ENCODE peak calls at places on chromosomes 16 and 17, in four cellular contexts. F is GM20000, C is astrocyte of the cerebellum, S is esophagus squamous epithelium. B is an unnamed sample.

GRCh38 chr17:44608732-44609435 is 47.4 kb upstream of the MEIOC start:
- DNase-seq in F (no peak), C (no peak), S (no peak), B (no peak)

GRCh38 chr16:57889960-57890751 is 80.8 kb downstream of the CNGB1 start:
- DNase-seq in F (no peak), C (no peak), S (no peak), B (no peak)

GRCh38 chr16:1812732-1813163 is 13.9 kb downstream of the HAGH start:
- DNase-seq in F (no peak), C (peak), S (no peak), B (no peak)

GRCh38 chr16:66251406-66252160 is 114.9 kb upstream of the CDH5 start:
- DNase-seq in F (no peak), C (no peak), S (no peak), B (no peak)

GRCh38 chr16:3650631-3651265 is 3.7 kb upstream of the DNASE1 start:
- DNase-seq in F (no peak), C (no peak), S (no peak), B (no peak)

GRCh38 chr16:66049865-66050264 is 316.6 kb upstream of the CDH5 start:
- DNase-seq in F (no peak), C (no peak), S (no peak), B (no peak)

GRCh38 chr17:28219771-28220170 is 99.2 kb upstream of the TMEM97 start:
- DNase-seq in F (no peak), C (no peak), S (no peak), B (no peak)

GRCh38 chr16:600781-601180 is 10.9 kb downstream of the RAB40C start:
- DNase-seq in F (no peak), C (no peak), S (no peak), B (no peak)

GRCh38 chr17:29145289-29146058 is 34.7 kb downstream of the MYO18A start:
- DNase-seq in F (peak), C (peak), S (no peak), B (peak)

GRCh38 chr16:66079671-66080070 is 286.8 kb upstream of the CDH5 start:
- DNase-seq in F (no peak), C (no peak), S (no peak), B (no peak)

GRCh38 chr17:50264263-50265113 is 9.8 kb upstream of the TMEM92 start:
- DNase-seq in F (peak), C (no peak), S (no peak), B (peak)

GRCh38 chr16:1792836-1793577 is 498 bp downstream of the IGFALS start:
- DNase-seq in F (no peak), C (no peak), S (no peak), B (no peak)

GRCh38 chr17:50634123-50634914 is at the start of gene ABCC3:
- DNase-seq in F (no peak), C (no peak), S (no peak), B (no peak)

GRCh38 chr17:12821376-12821940 is 32.2 kb downstream of the ARHGAP44 start:
- DNase-seq in F (no peak), C (no peak), S (no peak), B (no peak)

GRCh38 chr17:1354022-1354421 is 46.0 kb downstream of the YWHAE start:
- DNase-seq in F (no peak), C (no peak), S (no peak), B (no peak)

GRCh38 chr17:41773731-41774193 is 12.7 kb downstream of the JUP start:
- DNase-seq in F (no peak), C (no peak), S (no peak), B (no peak)

GRCh38 chr17:10226930-10227695 is 28.7 kb upstream of the GAS7 start:
- DNase-seq in F (peak), C (no peak), S (no peak), B (peak)

GRCh38 chr16:13118091-13118490 is 216.7 kb downstream of the SHISA9 start:
- DNase-seq in F (no peak), C (no peak), S (no peak), B (no peak)

GRCh38 chr16:21159281-21159951 is 942 bp downstream of the LDAF1 start:
- DNase-seq in F (peak), C (no peak), S (no peak), B (peak)

GRCh38 chr17:3401786-3402185 is 3.6 kb upstream of the OR1E1 start:
- DNase-seq in F (no peak), C (no peak), S (no peak), B (no peak)

GRCh38 chr16:86681440-86681838 is 103.1 kb downstream of the FOXL1 start:
- DNase-seq in F (no peak), C (no peak), S (no peak), B (no peak)

GRCh38 chr16:27322858-27323780 is 9.3 kb downstream of the IL4R start:
- DNase-seq in F (no peak), C (no peak), S (no peak), B (no peak)

GRCh38 chr17:82720204-82720603 is 3.7 kb downstream of the FN3KRP start:
- DNase-seq in F (no peak), C (no peak), S (no peak), B (no peak)

GRCh38 chr16:57540387-57540786 is 2.1 kb upstream of the ADGRG5 start:
- DNase-seq in F (no peak), C (no peak), S (no peak), B (no peak)

GRCh38 chr16:48445782-48446533 is 60.7 kb upstream of the SIAH1 start:
- DNase-seq in F (no peak), C (no peak), S (no peak), B (no peak)

GRCh38 chr16:51148674-51149228 is 2.3 kb downstream of the SALL1 start:
- DNase-seq in F (no peak), C (no peak), S (no peak), B (no peak)

GRCh38 chr16:3004319-3004718 is 8.4 kb upstream of the CLDN9 start:
- DNase-seq in F (no peak), C (no peak), S (no peak), B (no peak)

GRCh38 chr16:86931410-86931941 is 353.1 kb downstream of the FOXL1 start:
- DNase-seq in F (no peak), C (peak), S (no peak), B (no peak)

GRCh38 chr16:14308357-14308723 is 237.2 kb downstream of the MRTFB start:
- DNase-seq in F (no peak), C (no peak), S (no peak), B (no peak)

DNA sequence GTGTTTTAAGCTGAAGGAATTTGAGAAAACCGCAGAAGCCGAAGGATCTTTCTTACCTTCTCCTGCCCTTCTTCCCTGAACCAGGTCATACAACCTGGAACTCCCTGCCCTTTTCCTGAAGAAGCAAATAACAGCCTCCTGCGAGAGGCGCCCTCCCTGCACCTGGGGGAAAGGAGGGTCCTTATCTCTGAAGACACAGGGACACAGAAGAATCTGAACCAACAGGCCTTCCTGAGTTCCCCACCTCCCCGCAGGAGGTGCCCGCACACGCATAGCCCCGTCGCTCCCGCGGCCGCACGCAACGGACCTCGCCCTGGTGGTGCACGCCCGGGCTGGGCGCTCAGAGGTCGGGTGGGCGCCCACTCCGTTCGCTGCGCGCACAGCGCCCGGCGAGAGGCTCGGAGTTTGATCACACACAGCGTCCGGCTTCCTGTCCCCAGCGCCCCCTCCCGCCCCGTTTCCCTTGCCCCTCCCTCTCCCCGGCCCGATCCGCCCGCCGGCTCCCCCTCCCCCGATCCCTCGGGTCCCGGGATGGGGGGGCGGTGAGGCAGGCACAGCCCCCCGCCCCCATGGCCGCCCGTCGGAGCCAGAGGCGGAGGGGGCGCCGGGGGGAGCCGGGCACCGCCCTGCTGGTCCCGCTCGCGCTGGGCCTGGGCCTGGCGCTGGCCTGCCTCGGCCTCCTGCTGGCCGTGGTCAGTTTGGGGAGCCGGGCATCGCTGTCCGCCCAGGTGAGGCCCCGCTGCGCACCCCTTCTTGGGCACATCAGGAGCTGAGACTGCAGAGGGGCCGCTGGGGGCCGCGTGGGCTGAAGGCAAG is at the start of gene TNFSF12:
- DNase-seq in F (peak), C (no peak), S (no peak), B (peak)
- TF ChIP-seq CTCF in F (no peak), C (peak), S (no peak), B (no peak)

DNA sequence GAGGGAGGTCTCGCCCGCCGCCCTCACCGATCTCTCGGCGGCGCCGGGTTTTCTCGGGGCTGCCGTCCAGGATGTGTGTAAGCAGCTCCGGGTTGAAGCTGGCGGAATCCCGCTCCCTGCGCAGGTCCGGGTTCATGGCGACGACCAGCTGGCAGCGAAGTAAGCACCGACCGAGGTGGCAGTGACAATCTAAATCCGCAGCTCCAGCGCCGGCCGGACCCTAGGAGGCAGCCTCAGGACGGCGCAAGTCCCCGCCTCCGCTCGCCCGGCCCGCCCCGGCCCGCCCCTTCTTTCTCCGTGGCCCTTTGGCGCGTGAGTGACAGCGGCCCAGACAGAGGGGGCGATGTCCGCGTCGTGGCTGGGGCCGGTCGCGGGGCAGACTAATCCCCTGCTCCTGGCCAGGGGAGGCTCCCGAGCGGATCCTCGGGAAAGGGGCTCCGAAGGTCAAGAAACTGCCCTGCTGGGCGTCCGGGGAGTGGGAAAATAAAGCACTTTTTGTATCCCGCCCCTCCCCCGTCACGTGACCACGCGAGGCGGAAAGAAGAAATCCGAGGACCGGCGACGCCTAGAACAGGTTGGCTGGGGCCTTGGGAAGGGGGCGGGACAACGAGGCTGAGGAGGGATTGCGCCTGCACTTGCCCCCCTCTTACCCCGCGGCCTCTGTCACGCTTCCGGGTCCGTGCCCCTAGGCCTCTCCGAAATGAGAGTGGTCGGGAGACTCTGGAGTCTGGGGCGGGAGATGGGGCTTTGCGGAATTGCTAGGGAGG is at the start of the genes ACOX1 and TEN1:
- DNase-seq in F (peak), C (peak), S (peak), B (peak)
- TF ChIP-seq CTCF in F (peak), C (no peak), S (no peak), B (peak)

GRCh38 chr17:7479389-7480192 is at the start of gene ZBTB4:
- DNase-seq in F (peak), C (no peak), S (no peak), B (peak)

GRCh38 chr17:7477392-7478275 is 1.8 kb downstream of the ZBTB4 start:
- DNase-seq in F (no peak), C (peak), S (no peak), B (peak)

GRCh38 chr17:7479139-7479388 is 367 bp downstream of the ZBTB4 start:
- DNase-seq in F (no peak), C (no peak), S (no peak), B (no peak)

GRCh38 chr17:7476951-7477350 is 2.5 kb downstream of the ZBTB4 start:
- DNase-seq in F (no peak), C (no peak), S (no peak), B (no peak)

GRCh38 chr17:7478276-7479138 is 924 bp downstream of the ZBTB4 start:
- DNase-seq in F (peak), C (no peak), S (no peak), B (peak)
- TF ChIP-seq CTCF in F (no peak), C (no peak), S (no peak), B (no peak)

GRCh38 chr17:47708864-47709541 is 15.0 kb downstream of the TBKBP1 start:
- DNase-seq in F (no peak), C (no peak), S (no peak), B (no peak)
- TF ChIP-seq CTCF in F (no peak), C (no peak), S (no peak), B (no peak)